ENCODE peak calls at places on chromosomes 3 and 15, in ten cellular contexts. M, E, S, D, K, Q, N, I, W and C are unnamed samples.

GRCh38 chr3:132549890-132550578 is 47.0 kb upstream of the ACKR4 start:
- DNase-seq in M (no peak), E (no peak), S (no peak), D (no peak), K (no peak), Q (no peak), N (no peak), I (no peak), W (no peak), C (no peak)

GRCh38 chr15:20341901-20342605 is 199.5 kb downstream of the GOLGA6L6 start:
- DNase-seq in M (no peak), E (peak; percentile 73), S (peak; percentile 79), D (no peak), K (no peak), Q (no peak), N (peak; percentile 95), I (peak; percentile 53), W (peak; percentile 62), C (no peak)

GRCh38 chr3:45185052-45185451 is 38.9 kb upstream of the CDCP1 start:
- DNase-seq in M (no peak), E (no peak), S (no peak), D (no peak), K (no peak), Q (no peak), N (no peak), I (no peak), W (no peak), C (no peak)

GRCh38 chr15:45136378-45136764 is 6.6 kb downstream of the DUOX1 start:
- DNase-seq in M (no peak), E (no peak), S (no peak), D (no peak), K (no peak), Q (no peak), N (no peak), I (peak; percentile 58), W (no peak), C (no peak)

GRCh38 chr15:39472661-39473657 is 107.9 kb upstream of the THBS1 start:
- DNase-seq in M (no peak), E (peak; percentile 88), S (peak; percentile 76), D (no peak), K (no peak), Q (no peak), N (no peak), I (no peak), W (peak; percentile 94), C (peak; percentile 53)

GRCh38 chr3:168467085-168467714 is 371.5 kb upstream of the GOLIM4 start:
- DNase-seq in M (no peak), E (peak; percentile 23), S (peak; percentile 19), D (peak; percentile 42), K (no peak), Q (no peak), N (no peak), I (no peak), W (no peak), C (no peak)

GRCh38 chr3:4981688-4982494 is 2.7 kb downstream of the BHLHE40 start:
- DNase-seq in M (no peak), E (peak; percentile 42), S (no peak), D (no peak), K (no peak), Q (no peak), N (no peak), I (no peak), W (peak; percentile 66), C (no peak)

GRCh38 chr3:13277860-13278531 is 142.1 kb downstream of the NUP210 start:
- DNase-seq in M (no peak), E (no peak), S (no peak), D (no peak), K (no peak), Q (no peak), N (no peak), I (no peak), W (no peak), C (no peak)

GRCh38 chr3:159828542-159828943 is 160.1 kb upstream of the IL12A start:
- DNase-seq in M (peak; percentile 47), E (no peak), S (no peak), D (peak; percentile 30), K (no peak), Q (no peak), N (no peak), I (no peak), W (no peak), C (no peak)

GRCh38 chr3:11655188-11655928 is 11.6 kb upstream of the VGLL4 start:
- DNase-seq in M (peak; percentile 3), E (no peak), S (no peak), D (no peak), K (no peak), Q (no peak), N (no peak), I (peak; percentile 36), W (no peak), C (no peak)

GRCh38 chr3:126146525-126147146 is 33.8 kb downstream of the ALDH1L1 start:
- DNase-seq in M (no peak), E (peak; percentile 2), S (peak; percentile 11), D (no peak), K (no peak), Q (no peak), N (peak; percentile 19), I (peak; percentile 3), W (peak; percentile 10), C (no peak)

GRCh38 chr15:98286831-98287230 is 326.3 kb downstream of the ARRDC4 start:
- DNase-seq in M (no peak), E (no peak), S (no peak), D (no peak), K (no peak), Q (no peak), N (no peak), I (no peak), W (no peak), C (no peak)

GRCh38 chr3:144301863-144302262 is 330.2 kb downstream of the DIPK2A start:
- DNase-seq in M (no peak), E (no peak), S (no peak), D (no peak), K (no peak), Q (no peak), N (no peak), I (no peak), W (no peak), C (no peak)

GRCh38 chr15:81189583-81190283 is 6.9 kb upstream of the IL16 start:
- DNase-seq in M (no peak), E (peak; percentile 45), S (peak; percentile 52), D (peak; percentile 64), K (no peak), Q (no peak), N (no peak), I (no peak), W (peak; percentile 81), C (no peak)

GRCh38 chr3:46280105-46280797 is 38.0 kb downstream of the CCR3 start:
- DNase-seq in M (no peak), E (no peak), S (no peak), D (peak; percentile 81), K (no peak), Q (no peak), N (no peak), I (no peak), W (no peak), C (no peak)

GRCh38 chr3:27216955-27217552 is 152.1 kb downstream of the NEK10 start:
- DNase-seq in M (no peak), E (no peak), S (no peak), D (peak; percentile 79), K (no peak), Q (no peak), N (no peak), I (no peak), W (no peak), C (no peak)